ENCODE peak calls at places on chromosomes 6 and 20, in four cellular contexts. G is stomach, B is Peyer's patch, E is GM12891. X is an unnamed sample.

GRCh38 chr6:124964084-124964763 is 2.0 kb downstream of the RNF217 start:
- DNase-seq in G (no peak), B (peak), E (no peak), X (peak)

GRCh38 chr6:109417646-109418045 is 22.8 kb downstream of the PPIL6 start:
- DNase-seq in G (no peak), E (no peak), B (no peak), X (no peak)

GRCh38 chr6:114452785-114453401 is 110.1 kb upstream of the HS3ST5 start:
- DNase-seq in B (no peak), G (no peak), E (no peak), X (no peak)

GRCh38 chr6:168370310-168370991 is 50.9 kb upstream of the DACT2 start:
- DNase-seq in B (peak), G (peak), E (peak), X (peak)

GRCh38 chr20:32965581-32966373 is 38.5 kb downstream of the SUN5 start:
- DNase-seq in G (peak), B (peak), E (no peak), X (no peak)

GRCh38 chr6:89501239-89501638 is 68.3 kb downstream of the ANKRD6 start:
- DNase-seq in B (no peak), E (no peak), G (no peak), X (no peak)

GRCh38 chr6:8182209-8182845 is 80.0 kb upstream of the EEF1E1 start:
- DNase-seq in G (no peak), E (no peak), B (no peak), X (no peak)

GRCh38 chr6:168223755-168224154 is 95.8 kb downstream of the DACT2 start:
- DNase-seq in E (no peak), B (no peak), G (no peak), X (no peak)

GRCh38 chr6:148747145-148747492 is 289 bp downstream of the UST start:
- DNase-seq in B (peak), G (peak), E (no peak), X (peak)

GRCh38 chr6:11606287-11606686 is 68.7 kb downstream of the TMEM170B start:
- DNase-seq in B (no peak), E (no peak), G (peak), X (no peak)

GRCh38 chr6:39056191-39056590 is 7.6 kb downstream of the GLP1R start:
- DNase-seq in G (no peak), E (no peak), B (no peak), X (no peak)

DNA sequence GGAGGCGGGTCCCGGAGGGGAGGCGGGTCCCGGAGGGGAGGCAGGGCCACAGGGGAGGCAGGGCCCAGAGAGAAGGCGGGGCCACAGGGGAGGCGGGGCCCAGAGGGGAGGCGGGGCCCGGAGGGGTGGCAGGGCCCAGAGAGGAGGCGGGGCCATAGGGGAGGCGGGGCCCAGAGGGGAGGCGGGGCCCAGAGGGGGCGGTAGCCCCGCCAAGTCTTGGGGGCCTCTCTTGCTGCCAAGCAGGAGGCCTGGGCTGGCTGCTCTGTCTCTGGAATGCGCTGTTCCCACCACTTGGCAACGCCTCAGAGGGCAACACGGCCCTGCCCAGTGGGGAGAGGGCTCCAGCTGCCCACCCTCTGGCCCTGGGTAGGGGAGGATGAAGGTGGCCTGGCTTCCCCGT is 80.5 kb downstream of the YTHDF1 start:
- DNase-seq in G (no peak), B (no peak), E (no peak), X (no peak)
- TF ChIP-seq POLR2A in G (no peak), B (no peak), E (no peak), X (no peak)

GRCh38 chr6:32945953-32946352 is 5.1 kb upstream of the HLA-DMB start:
- DNase-seq in G (no peak), B (no peak), E (no peak), X (no peak)

GRCh38 chr6:32945106-32945761 is 4.4 kb upstream of the HLA-DMB start:
- DNase-seq in B (peak), E (no peak), G (no peak), X (no peak)

GRCh38 chr6:32943864-32944263 is 3.0 kb upstream of the HLA-DMB start:
- DNase-seq in G (no peak), E (no peak), B (no peak), X (no peak)

GRCh38 chr6:32942555-32942954 is 1.7 kb upstream of the HLA-DMB start:
- DNase-seq in G (no peak), E (no peak), B (no peak), X (no peak)

GRCh38 chr6:32944265-32944664 is 3.4 kb upstream of the HLA-DMB start:
- DNase-seq in G (peak), B (peak), E (no peak), X (no peak)
- TF ChIP-seq POLR2A in G (no peak), B (no peak), E (peak), X (no peak)

DNA sequence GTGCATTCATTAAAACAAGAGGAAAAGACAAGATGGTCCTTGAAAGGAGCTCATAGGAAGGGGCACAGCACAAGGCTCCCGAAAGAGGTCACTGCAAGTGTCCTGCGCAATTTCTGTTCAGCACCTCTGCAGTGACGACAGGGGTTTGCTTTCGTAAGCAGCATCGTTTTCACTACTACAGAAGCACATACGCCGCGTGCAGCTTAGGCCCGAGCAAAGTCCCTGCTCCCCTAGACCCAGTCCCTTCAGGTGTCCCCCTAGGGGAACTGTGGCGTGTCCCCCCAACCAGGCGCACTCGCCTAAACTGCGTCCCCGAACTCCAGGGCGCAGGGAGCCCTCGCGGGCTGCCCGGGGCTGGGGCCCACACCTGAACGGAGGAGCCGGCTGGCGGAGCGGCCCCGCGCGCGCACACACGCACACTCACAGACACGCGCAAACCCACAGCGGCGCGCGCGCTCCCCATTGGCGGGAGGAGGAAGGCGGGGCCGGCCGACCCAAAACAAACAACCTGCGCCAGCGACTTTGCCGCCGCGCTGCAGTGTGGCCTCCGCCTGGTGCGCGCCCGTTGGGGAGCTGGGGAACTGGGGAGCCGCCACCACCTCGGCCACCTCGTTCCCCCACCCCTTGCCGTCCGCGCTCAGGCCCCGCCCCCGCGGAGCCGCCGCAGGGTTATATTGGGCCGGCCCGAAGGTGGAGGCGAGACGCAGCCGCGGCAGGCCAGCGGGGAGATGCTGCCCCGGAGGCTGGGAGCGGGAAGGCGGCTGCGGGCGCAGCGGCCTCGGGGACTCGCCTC is at the start of gene FOXQ1:
- DNase-seq in G (peak), B (peak), E (peak), X (no peak)
- TF ChIP-seq POLR2A in G (peak), B (no peak), E (no peak), X (no peak)

DNA sequence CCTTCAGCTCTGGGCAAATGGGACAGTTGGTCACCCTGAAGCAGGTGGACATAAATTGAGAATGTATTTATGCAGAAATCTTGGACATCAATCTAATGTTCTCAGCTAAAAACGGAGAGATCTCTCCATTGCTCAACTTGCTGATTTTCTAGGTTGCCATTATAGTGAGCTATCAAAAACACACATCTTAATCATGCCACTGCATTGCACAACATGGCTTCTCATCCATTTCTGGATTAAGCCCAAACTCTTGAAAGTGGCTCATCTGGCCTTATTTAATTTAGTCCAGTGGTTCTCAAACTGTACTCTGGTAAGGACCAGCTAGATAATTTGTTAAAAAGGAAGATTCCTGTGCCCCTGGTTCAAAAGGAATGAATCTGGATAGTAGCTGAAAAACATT is 324.9 kb upstream of the CITED2 start:
- DNase-seq in B (no peak), G (no peak), E (no peak), X (no peak)
- TF ChIP-seq POLR2A in B (no peak), G (no peak), E (no peak), X (no peak)

GRCh38 chr20:35039146-35039545 is 53.5 kb downstream of the TRPC4AP start:
- DNase-seq in G (peak), B (peak), E (no peak), X (no peak)
- TF ChIP-seq POLR2A in G (no peak), B (peak), E (no peak), X (no peak)

GRCh38 chr20:50165687-50166554 is 12.4 kb upstream of the PEDS1 start:
- DNase-seq in B (peak), E (peak), G (peak), X (peak)
- TF ChIP-seq POLR2A in B (no peak), E (peak), G (no peak), X (no peak)

DNA sequence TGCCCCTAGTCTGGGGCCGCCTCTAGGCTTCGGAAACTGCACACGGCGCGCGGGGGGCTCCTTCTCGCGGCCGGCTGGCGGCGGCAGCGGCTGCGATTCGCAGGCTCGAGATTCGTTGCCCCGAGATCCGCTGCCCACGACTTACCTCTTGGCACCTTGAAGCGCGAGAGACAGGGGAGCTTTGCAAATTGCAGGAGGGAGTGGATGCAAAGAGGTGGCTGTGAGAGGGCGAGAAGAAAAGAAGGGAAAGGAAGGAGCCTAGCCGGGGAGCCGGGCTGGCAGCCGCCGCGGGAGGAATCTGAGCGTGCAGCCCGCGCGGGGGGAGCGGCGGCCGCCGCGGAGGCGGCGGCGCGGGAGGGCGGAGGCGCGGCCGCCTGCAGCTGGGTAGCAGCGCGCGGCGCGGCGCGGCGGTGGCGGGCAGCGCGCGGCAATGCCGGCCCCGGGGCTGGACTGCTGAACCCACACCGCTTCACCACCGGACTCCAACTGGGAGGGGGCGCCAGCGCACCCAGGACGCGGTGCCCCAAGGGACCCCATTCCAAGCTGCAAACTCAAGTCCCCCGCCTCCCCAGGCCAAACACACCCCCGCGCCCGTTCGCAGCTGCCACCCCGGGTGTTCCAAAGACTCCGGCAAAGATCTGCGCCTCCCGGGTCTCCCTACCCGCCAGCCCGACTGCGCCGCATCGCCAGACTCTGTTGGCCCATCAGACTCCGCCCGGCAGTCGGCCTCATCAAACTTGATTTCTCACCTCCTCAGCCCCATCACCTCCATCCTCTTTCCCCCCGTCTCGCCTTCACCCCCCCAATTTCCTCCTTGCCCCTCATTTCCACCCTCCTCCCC is 44.2 kb upstream of the SUPT3H start:
- DNase-seq in E (no peak), B (peak), G (peak), X (peak)
- TF ChIP-seq POLR2A in E (no peak), B (no peak), G (no peak), X (no peak)

GRCh38 chr6:43181942-43182860 is at the start of gene CUL9:
- DNase-seq in E (peak), G (peak), B (peak), X (peak)
- TF ChIP-seq POLR2A in E (peak), G (peak), B (peak), X (peak)

DNA sequence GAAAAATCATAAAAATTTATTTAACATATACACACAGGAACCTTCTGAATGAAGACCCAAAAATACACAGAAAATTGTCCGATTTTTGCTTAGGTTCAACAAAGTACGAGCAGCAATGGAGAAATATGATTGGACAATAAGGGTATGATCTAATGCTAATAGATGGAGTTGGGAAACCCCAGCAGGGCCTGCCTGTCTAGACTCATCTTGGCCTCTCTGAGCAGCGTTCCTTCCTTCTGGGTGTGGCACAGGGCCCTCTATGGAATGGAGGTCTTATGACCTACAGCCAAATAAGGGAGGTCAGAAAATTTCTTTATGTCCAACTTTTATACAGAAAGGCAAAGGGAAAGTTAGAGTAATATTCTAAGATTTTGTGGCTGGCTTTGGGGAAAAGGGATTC is 27.7 kb upstream of the ENPP4 start:
- DNase-seq in B (no peak), G (no peak), E (no peak), X (no peak)
- TF ChIP-seq POLR2A in B (no peak), G (no peak), E (no peak), X (no peak)

GRCh38 chr20:31710423-31711250 is 12.0 kb downstream of the BCL2L1 start:
- DNase-seq in E (no peak), B (no peak), G (peak), X (no peak)
- TF ChIP-seq POLR2A in E (no peak), B (no peak), G (no peak), X (no peak)